ENCODE peak calls at places on chromosomes 5 and 9, in four cellular contexts. L is activated CD8-positive, alpha-beta memory T cell treated with anti-CD3 and anti-CD28 coated beads, Interleukin-2, amount 50 U/mL, for 4 hours; T is fibroblast of lung; N is pancreas. U is an unnamed sample.

GRCh38 chr9:108463927-108464606 is 391.7 kb downstream of the ACTL7B start:
- DNase-seq in T (peak; percentile 39), L (no peak), N (no peak), U (no peak)

GRCh38 chr5:111072949-111073682 is 1.6 kb downstream of the TSLP start:
- DNase-seq in T (peak; percentile 29), N (peak; percentile 37), L (peak; percentile 72), U (no peak)

GRCh38 chr5:32217886-32218396 is 43.8 kb upstream of the GOLPH3 start:
- DNase-seq in L (no peak), T (peak; percentile 33), N (no peak), U (peak; percentile 52)

GRCh38 chr5:40354171-40354570 is 325.5 kb upstream of the PTGER4 start:
- DNase-seq in N (no peak), L (no peak), T (no peak), U (no peak)

GRCh38 chr5:459562-460412 is 16.8 kb downstream of the EXOC3 start:
- DNase-seq in L (no peak), T (no peak), N (peak; percentile 20), U (peak; percentile 19)

GRCh38 chr5:76319673-76320072 is 83.4 kb upstream of the IQGAP2 start:
- DNase-seq in N (no peak), T (no peak), L (no peak), U (no peak)

GRCh38 chr5:4156889-4157288 is 561.3 kb downstream of the IRX1 start:
- DNase-seq in N (no peak), T (peak; percentile 3), L (no peak), U (no peak)

GRCh38 chr5:138900281-138900965 is 25.3 kb upstream of the LRRTM2 start:
- DNase-seq in N (no peak), T (peak; percentile 73), L (no peak), U (no peak)

GRCh38 chr9:76602191-76602590 is 143.2 kb downstream of the GCNT1 start:
- DNase-seq in L (no peak), N (no peak), T (no peak), U (no peak)

GRCh38 chr5:149853019-149853648 is 91.5 kb downstream of the PDE6A start:
- DNase-seq in T (peak; percentile 68), L (peak; percentile 38), N (peak; percentile 67), U (peak; percentile 87)

GRCh38 chr5:124773291-124774001 is 27.0 kb upstream of the ZNF608 start:
- DNase-seq in N (no peak), L (no peak), T (peak; percentile 20), U (no peak)

GRCh38 chr5:122751293-122751753 is 23.6 kb upstream of the SNX2 start:
- DNase-seq in T (peak; percentile 75), L (no peak), N (no peak), U (no peak)

U was measured in left colon.